ENCODE peak calls at places on chromosomes 1 and 21, in four cellular contexts. One of them, this sample, is unnamed.

GRCh38 chr1:96598416-96599168 is 123.0 kb upstream of the PTBP2 start:
- DNase-seq in A549: no peak
- DNase-seq in body of pancreas: no peak
- DNase-seq in tibial artery: no peak
- DNase-seq in this sample: no peak

GRCh38 chr1:207823880-207824566 is 72.2 kb downstream of the CD46 start:
- DNase-seq in tibial artery: peak
- DNase-seq in body of pancreas: peak
- DNase-seq in A549: peak
- DNase-seq in this sample: peak

GRCh38 chr1:26290416-26291261 is 10.8 kb downstream of the SH3BGRL3 start:
- DNase-seq in body of pancreas: no peak
- DNase-seq in A549: no peak
- DNase-seq in tibial artery: no peak
- DNase-seq in this sample: no peak

GRCh38 chr1:231757101-231757404 is 130.5 kb downstream of the DISC1 start:
- DNase-seq in tibial artery: no peak
- DNase-seq in A549: no peak
- DNase-seq in body of pancreas: no peak
- DNase-seq in this sample: no peak

GRCh38 chr1:156128749-156129682 is 14.5 kb downstream of the LMNA start:
- DNase-seq in A549: no peak
- DNase-seq in body of pancreas: no peak
- DNase-seq in tibial artery: peak
- DNase-seq in this sample: peak

GRCh38 chr1:18907021-18907913 is 4.9 kb upstream of the ALDH4A1 start:
- DNase-seq in tibial artery: peak
- DNase-seq in body of pancreas: peak
- DNase-seq in A549: peak
- DNase-seq in this sample: peak

GRCh38 chr1:22347854-22348760 is 103.5 kb upstream of the ZBTB40 start:
- DNase-seq in A549: peak
- DNase-seq in tibial artery: no peak
- DNase-seq in body of pancreas: peak
- DNase-seq in this sample: no peak

GRCh38 chr1:109864063-109864822 is 46.4 kb upstream of the CSF1 start:
- DNase-seq in A549: no peak
- DNase-seq in tibial artery: no peak
- DNase-seq in body of pancreas: no peak
- DNase-seq in this sample: peak

GRCh38 chr21:30186242-30186641 is 19.6 kb upstream of the CLDN17 start:
- DNase-seq in A549: no peak
- DNase-seq in body of pancreas: no peak
- DNase-seq in tibial artery: no peak
- DNase-seq in this sample: no peak

GRCh38 chr21:44952929-44953627 is 13.2 kb downstream of the SLX9 start:
- DNase-seq in body of pancreas: no peak
- DNase-seq in tibial artery: no peak
- DNase-seq in A549: no peak
- DNase-seq in this sample: no peak

GRCh38 chr1:6819641-6820040 is 34.4 kb downstream of the CAMTA1 start:
- DNase-seq in body of pancreas: no peak
- DNase-seq in A549: no peak
- DNase-seq in tibial artery: no peak
- DNase-seq in this sample: no peak

GRCh38 chr21:20662523-20662922 is 335.7 kb upstream of the NCAM2 start:
- DNase-seq in A549: no peak
- DNase-seq in body of pancreas: no peak
- DNase-seq in tibial artery: no peak
- DNase-seq in this sample: no peak

GRCh38 chr21:38327984-38328383 is 71.2 kb downstream of the KCNJ15 start:
- DNase-seq in A549: no peak
- DNase-seq in tibial artery: no peak
- DNase-seq in body of pancreas: no peak
- DNase-seq in this sample: no peak

DNA sequence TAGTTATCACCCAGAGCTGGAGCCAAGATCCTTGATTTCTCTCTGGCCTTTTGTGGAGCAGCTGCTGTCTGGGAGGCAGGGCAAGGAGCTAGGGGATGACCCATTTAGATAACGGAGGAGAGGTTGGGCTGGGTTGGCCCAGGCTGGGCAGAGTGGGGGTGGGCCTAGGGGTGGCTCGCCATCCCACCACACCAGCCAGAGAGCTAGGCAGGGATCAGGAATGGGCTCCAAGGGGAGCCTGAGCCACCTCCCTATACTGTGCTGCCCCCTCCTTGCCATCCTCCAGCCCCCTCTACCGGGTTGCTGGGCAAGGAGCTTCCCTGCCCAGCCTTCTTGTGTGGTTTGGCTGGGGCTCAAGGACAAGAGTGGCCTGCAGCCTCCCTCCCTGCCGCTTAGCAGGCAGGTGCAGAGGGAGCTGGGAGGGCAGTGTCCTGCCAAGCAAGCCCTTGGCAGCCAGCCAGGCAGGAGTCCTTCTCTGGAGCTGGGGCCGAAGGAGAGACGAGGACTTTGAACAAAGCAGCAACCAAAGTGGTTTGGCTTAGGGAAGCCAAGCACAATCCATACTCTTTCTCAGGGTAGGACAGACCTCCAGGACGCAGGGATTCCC is 4.1 kb downstream of the NUAK2 start:
- DNase-seq in body of pancreas: peak
- DNase-seq in A549: peak
- DNase-seq in tibial artery: no peak
- DNase-seq in this sample: peak
- TF ChIP-seq CTCF in body of pancreas: no peak
- TF ChIP-seq CTCF in A549: no peak
- TF ChIP-seq CTCF in tibial artery: no peak
- TF ChIP-seq CTCF in this sample: no peak

DNA sequence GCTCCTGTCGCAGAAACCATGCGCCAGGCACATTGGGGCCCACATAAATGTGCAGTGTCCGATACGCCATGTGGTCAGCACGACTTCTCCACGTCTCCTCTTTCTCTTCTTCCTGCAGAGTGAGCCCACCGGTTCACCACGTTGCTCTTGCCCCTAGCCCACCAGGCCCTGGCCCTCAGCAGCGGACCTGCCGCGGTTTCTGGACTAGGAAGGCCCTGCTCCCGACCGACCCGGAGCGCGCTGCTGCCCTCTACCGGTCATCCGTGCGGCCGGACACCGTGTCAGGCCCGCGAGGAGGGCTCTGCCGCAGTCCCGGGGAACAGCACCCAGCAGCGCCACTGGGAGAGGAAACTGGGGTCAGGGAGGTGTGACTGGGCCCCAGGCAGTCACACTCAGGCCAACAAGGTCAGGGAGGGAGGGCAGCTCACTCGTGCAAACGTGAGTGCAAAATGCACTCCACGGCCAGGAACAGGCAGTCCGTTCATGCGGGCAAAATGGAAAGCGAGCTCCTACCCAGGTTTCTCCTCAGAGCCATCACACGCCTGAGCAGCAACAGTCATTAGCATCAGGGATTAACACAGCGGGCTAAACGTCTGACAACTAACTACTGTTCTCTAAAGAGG is 13.7 kb downstream of the TLR5 start:
- DNase-seq in A549: peak
- DNase-seq in tibial artery: peak
- DNase-seq in body of pancreas: peak
- DNase-seq in this sample: peak
- H3K4me3 ChIP-seq in A549: no peak
- H3K4me3 ChIP-seq in tibial artery: peak
- H3K4me3 ChIP-seq in body of pancreas: no peak
- H3K4me3 ChIP-seq in this sample: no peak

GRCh38 chr1:40855513-40855912 is 6.7 kb downstream of the CITED4 start:
- DNase-seq in A549: no peak
- DNase-seq in tibial artery: no peak
- DNase-seq in body of pancreas: no peak
- DNase-seq in this sample: no peak
- TF ChIP-seq CTCF in A549: peak
- TF ChIP-seq CTCF in tibial artery: no peak
- TF ChIP-seq CTCF in body of pancreas: no peak
- TF ChIP-seq CTCF in this sample: no peak

DNA sequence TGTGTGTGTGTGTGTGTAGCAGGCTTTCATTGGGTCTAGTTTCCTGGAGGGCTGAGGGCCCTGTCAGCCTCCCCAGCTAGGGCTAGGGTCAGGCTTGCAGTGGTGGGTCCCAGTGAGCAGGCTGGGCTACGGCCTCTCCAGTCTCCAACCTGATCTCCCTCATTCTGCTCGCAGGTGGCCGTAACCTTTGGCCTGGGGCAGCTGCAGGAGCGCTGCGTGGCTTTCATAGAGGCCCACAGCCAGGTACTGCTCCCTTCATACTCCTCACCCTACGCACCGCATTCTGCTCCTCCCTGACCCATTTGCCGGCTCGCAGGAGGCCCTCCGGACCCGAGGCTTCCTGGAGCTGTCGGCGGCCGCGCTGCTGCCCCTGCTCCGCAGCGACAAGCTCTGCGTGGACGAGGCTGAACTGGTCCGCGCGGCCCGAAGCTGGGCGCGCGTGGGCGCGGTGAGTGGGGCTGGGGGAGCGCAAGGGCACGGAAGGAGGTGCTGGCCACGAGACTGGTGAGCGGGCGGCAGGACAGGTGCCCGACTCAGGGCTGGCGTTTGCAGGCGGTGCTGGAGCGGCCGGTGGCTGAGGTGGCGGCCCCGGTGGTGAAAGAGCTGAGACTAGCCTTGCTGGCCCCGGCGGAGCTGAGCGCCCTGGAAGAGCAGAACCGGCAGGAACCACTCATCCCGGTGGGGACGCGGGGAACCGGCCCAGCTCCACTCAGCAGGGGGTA is 4.7 kb downstream of the BTBD19 start:
- DNase-seq in body of pancreas: peak
- DNase-seq in A549: no peak
- DNase-seq in tibial artery: peak
- DNase-seq in this sample: no peak
- H3K4me3 ChIP-seq in body of pancreas: peak
- H3K4me3 ChIP-seq in A549: no peak
- H3K4me3 ChIP-seq in tibial artery: peak
- H3K4me3 ChIP-seq in this sample: peak

DNA sequence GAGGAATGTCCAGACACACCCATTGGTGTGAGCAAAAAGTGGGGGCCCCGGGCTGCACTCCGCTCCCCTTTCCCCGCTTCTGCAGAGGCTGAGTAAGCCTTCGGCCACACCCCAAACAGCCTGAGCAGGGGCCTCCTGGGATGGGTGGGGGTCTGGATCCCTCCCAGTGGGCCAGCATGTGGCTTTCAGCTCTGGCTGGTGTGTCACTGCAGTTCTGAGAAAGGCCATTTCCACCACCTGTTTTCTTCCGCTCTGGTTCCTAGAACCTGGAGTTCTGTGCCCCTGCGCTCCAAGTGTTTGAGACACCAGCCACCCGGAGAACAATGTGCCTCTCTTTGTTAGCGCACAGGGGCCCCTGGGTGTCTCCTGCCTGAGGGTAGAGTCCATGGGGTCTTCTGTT is 30.9 kb downstream of the SLC37A1 start:
- DNase-seq in A549: no peak
- DNase-seq in body of pancreas: no peak
- DNase-seq in tibial artery: no peak
- DNase-seq in this sample: no peak
- TF ChIP-seq CTCF in A549: no peak
- TF ChIP-seq CTCF in body of pancreas: no peak
- TF ChIP-seq CTCF in tibial artery: no peak
- TF ChIP-seq CTCF in this sample: no peak

DNA sequence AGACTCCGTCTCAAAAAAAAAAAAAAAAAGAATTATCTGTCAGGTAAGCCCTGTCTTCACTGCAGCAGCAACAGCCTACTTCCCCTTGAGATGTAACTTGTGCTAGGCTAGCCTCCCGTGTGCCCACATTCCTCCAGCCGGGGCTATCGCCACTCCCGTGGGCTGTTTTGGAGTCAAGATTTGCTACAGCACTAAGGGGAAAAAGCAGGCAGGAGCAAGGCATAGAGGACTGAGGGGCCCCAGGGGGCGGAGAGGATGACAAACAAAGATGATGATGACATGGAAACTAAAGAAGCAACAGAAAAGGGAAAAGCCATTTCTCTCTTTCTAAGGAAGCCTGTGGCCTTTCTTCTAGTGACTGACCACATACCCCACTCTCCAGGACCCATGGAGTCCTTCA is 1.9 kb downstream of the TNFAIP8L2 start:
- DNase-seq in tibial artery: no peak
- DNase-seq in A549: no peak
- DNase-seq in body of pancreas: no peak
- DNase-seq in this sample: no peak
- H3K4me3 ChIP-seq in tibial artery: no peak
- H3K4me3 ChIP-seq in A549: no peak
- H3K4me3 ChIP-seq in body of pancreas: no peak
- H3K4me3 ChIP-seq in this sample: no peak

GRCh38 chr1:236124965-236125364 is 17.4 kb upstream of the GPR137B start:
- DNase-seq in A549: peak
- DNase-seq in body of pancreas: no peak
- DNase-seq in tibial artery: no peak
- DNase-seq in this sample: no peak
- TF ChIP-seq CTCF in A549: no peak
- TF ChIP-seq CTCF in body of pancreas: no peak
- TF ChIP-seq CTCF in tibial artery: no peak
- TF ChIP-seq CTCF in this sample: no peak

GRCh38 chr1:160709715-160710114 is 1.9 kb downstream of the CD48 start:
- DNase-seq in A549: no peak
- DNase-seq in body of pancreas: no peak
- DNase-seq in tibial artery: no peak
- DNase-seq in this sample: no peak
- H3K4me3 ChIP-seq in A549: no peak
- H3K4me3 ChIP-seq in body of pancreas: no peak
- H3K4me3 ChIP-seq in tibial artery: no peak
- H3K4me3 ChIP-seq in this sample: no peak

DNA sequence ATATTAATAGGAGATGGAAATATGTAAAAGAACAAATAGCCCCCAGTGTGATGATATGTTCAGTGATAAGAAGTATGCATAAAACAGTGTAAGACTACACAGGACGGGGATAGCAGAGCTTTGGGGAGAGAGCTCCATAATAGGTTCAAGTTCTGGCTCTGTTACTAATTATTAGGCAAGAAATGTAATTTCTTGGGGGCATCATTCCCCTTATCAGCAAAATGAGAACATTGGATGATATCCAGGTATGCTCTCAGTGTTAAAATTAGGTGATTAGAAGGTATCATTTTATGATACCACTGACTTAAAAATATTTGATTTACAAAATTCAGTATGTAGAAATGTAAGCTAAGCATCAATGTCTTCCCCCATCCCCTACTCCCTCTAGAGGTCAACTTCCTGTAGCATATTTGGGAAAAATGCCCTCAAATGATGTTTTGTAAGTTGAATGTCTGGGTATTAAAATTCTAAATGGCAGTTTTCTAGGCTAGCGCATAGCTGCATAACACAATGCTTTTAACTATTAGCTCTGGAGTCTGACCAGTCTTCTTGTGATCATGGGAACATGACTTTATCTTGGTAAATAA is 585.7 kb upstream of the CAMK1G start:
- DNase-seq in body of pancreas: no peak
- DNase-seq in tibial artery: no peak
- DNase-seq in A549: peak
- DNase-seq in this sample: no peak
- TF ChIP-seq CTCF in body of pancreas: no peak
- TF ChIP-seq CTCF in tibial artery: no peak
- TF ChIP-seq CTCF in A549: peak
- TF ChIP-seq CTCF in this sample: no peak

This sample was measured in adrenal gland.